ENCODE peak calls at places on chromosomes 2 and 18, in eight cellular contexts. G is T-helper 1 cell; B is mesendoderm; W is stimulated activated CD8-positive, alpha-beta memory T cell treated with anti-CD3 and anti-CD28 coated beads, Interleukin-7, amount 100 ng/mL, for 4 hours; K is transverse colon; S is NCI-H1694; U is lower lobe of right lung; P is NCI-H1436. I is an unnamed sample.

GRCh38 chr2:120985174-120985996 is 249.7 kb downstream of the GLI2 start:
- DNase-seq in G (no peak), B (no peak), W (no peak), K (no peak), S (no peak), U (no peak), P (no peak), I (no peak)

GRCh38 chr2:167331636-167332232 is 443.5 kb downstream of the XIRP2 start:
- DNase-seq in G (no peak), B (peak; percentile 96), W (no peak), K (peak; percentile 22), S (no peak), U (no peak), P (no peak), I (no peak)

GRCh38 chr2:54183281-54183680 is 67.9 kb downstream of the ACYP2 start:
- DNase-seq in G (no peak), B (no peak), W (no peak), K (no peak), S (no peak), U (no peak), P (no peak), I (no peak)

GRCh38 chr2:37851428-37851827 is 73.7 kb upstream of the RMDN2 start:
- DNase-seq in G (no peak), B (peak; percentile 38), W (no peak), K (no peak), S (no peak), U (no peak), P (no peak), I (no peak)

GRCh38 chr2:200747668-200748618 is 63.8 kb upstream of the BZW1 start:
- DNase-seq in G (no peak), B (no peak), W (no peak), K (no peak), S (no peak), U (no peak), P (no peak), I (no peak)

GRCh38 chr2:43906448-43907122 is 67.8 kb downstream of the ABCG8 start:
- DNase-seq in G (no peak), B (no peak), W (no peak), K (no peak), S (no peak), U (no peak), P (no peak), I (no peak)

GRCh38 chr2:238286551-238286950 is 1.9 kb downstream of the PER2 start:
- DNase-seq in G (no peak), B (no peak), W (no peak), K (peak; percentile 67), S (peak; percentile 65), U (peak; percentile 74), P (no peak), I (peak; percentile 61)

GRCh38 chr2:182933629-182934028 is 67.2 kb upstream of the FRZB start:
- DNase-seq in G (no peak), B (no peak), W (no peak), K (no peak), S (no peak), U (no peak), P (no peak), I (no peak)

GRCh38 chr2:56713161-56713676 is 529.4 kb downstream of the CCDC85A start:
- DNase-seq in G (no peak), B (peak; percentile 2), W (no peak), K (no peak), S (no peak), U (no peak), P (no peak), I (no peak)

GRCh38 chr2:70553334-70553583 is 367 bp downstream of the TGFA start:
- DNase-seq in G (peak; percentile 16), B (peak; percentile 63), W (no peak), K (peak; percentile 62), S (no peak), U (no peak), P (no peak), I (no peak)

GRCh38 chr2:43005211-43005974 is 213.0 kb upstream of the HAAO start:
- DNase-seq in G (no peak), B (no peak), W (no peak), K (peak; percentile 85), S (no peak), U (no peak), P (no peak), I (no peak)

GRCh38 chr2:212770240-212770639 is 231.6 kb upstream of the ERBB4 start:
- DNase-seq in G (no peak), B (peak; percentile 2), W (no peak), K (no peak), S (no peak), U (no peak), P (no peak), I (no peak)

GRCh38 chr2:85843543-85843942 is 45.2 kb downstream of the ST3GAL5 start:
- DNase-seq in G (no peak), B (peak; percentile 42), W (no peak), K (no peak), S (no peak), U (no peak), P (no peak), I (no peak)

GRCh38 chr18:46010676-46011075 is 43.5 kb upstream of the EPG5 start:
- DNase-seq in G (no peak), B (no peak), W (no peak), K (no peak), S (no peak), U (no peak), P (no peak), I (no peak)

GRCh38 chr2:48221846-48222516 is 308.0 kb upstream of the STON1 start:
- DNase-seq in G (no peak), B (no peak), W (no peak), K (no peak), S (no peak), U (no peak), P (no peak), I (no peak)

GRCh38 chr2:24489942-24490673 is 946 bp upstream of the NCOA1 start:
- DNase-seq in G (no peak), B (peak; percentile 80), W (no peak), K (peak; percentile 53), S (no peak), U (no peak), P (no peak), I (no peak)

GRCh38 chr2:63189026-63189425 is 138.4 kb downstream of the OTX1 start:
- DNase-seq in G (no peak), B (peak; percentile 74), W (no peak), K (peak; percentile 8), S (no peak), U (no peak), P (no peak), I (no peak)

GRCh38 chr2:33069894-33070651 is 123.3 kb downstream of the LTBP1 start:
- DNase-seq in G (no peak), B (peak; percentile 84), W (peak; percentile 5), K (no peak), S (no peak), U (no peak), P (no peak), I (no peak)

GRCh38 chr2:128786800-128787478 is 468.3 kb upstream of the HS6ST1 start:
- DNase-seq in G (no peak), B (peak; percentile 96), W (no peak), K (no peak), S (no peak), U (no peak), P (no peak), I (no peak)

GRCh38 chr2:19120941-19121750 is 237.3 kb downstream of the OSR1 start:
- DNase-seq in G (no peak), B (no peak), W (no peak), K (no peak), S (no peak), U (no peak), P (no peak), I (no peak)

GRCh38 chr2:19357383-19358241 is 811 bp downstream of the OSR1 start:
- DNase-seq in G (no peak), B (peak; percentile 27), W (no peak), K (peak; percentile 42), S (no peak), U (no peak), P (no peak), I (no peak)

GRCh38 chr2:23418490-23418911 is 33.5 kb downstream of the KLHL29 start:
- DNase-seq in G (no peak), B (no peak), W (no peak), K (no peak), S (no peak), U (no peak), P (no peak), I (no peak)

GRCh38 chr2:96427917-96428316 is 77.2 kb downstream of the NEURL3 start:
- DNase-seq in G (no peak), B (peak; percentile 57), W (no peak), K (no peak), S (no peak), U (no peak), P (no peak), I (no peak)

GRCh38 chr2:234130734-234131133 is 80.2 kb downstream of the SPP2 start:
- DNase-seq in G (no peak), B (no peak), W (no peak), K (no peak), S (no peak), U (no peak), P (no peak), I (no peak)

GRCh38 chr2:159267926-159268325 is 18.6 kb downstream of the WDSUB1 start:
- DNase-seq in G (no peak), B (no peak), W (no peak), K (no peak), S (no peak), U (no peak), P (no peak), I (no peak)

GRCh38 chr2:193251909-193252308 is 1057.2 kb upstream of the TMEFF2 start:
- DNase-seq in G (no peak), B (no peak), W (no peak), K (no peak), S (no peak), U (no peak), P (no peak), I (no peak)

GRCh38 chr2:78541451-78542267 is 483.8 kb upstream of the REG3G start:
- DNase-seq in G (no peak), B (no peak), W (no peak), K (no peak), S (peak; percentile 1), U (no peak), P (peak; percentile 98), I (no peak)

GRCh38 chr2:65549262-65550036 is 117.0 kb upstream of the SPRED2 start:
- DNase-seq in G (no peak), B (no peak), W (no peak), K (no peak), S (no peak), U (no peak), P (no peak), I (no peak)

GRCh38 chr18:9721893-9722515 is 13.9 kb downstream of the RAB31 start:
- DNase-seq in G (no peak), B (no peak), W (no peak), K (no peak), S (no peak), U (no peak), P (no peak), I (no peak)

GRCh38 chr18:48548404-48548771 is 9.6 kb downstream of the CTIF start:
- DNase-seq in G (no peak), B (no peak), W (no peak), K (no peak), S (no peak), U (no peak), P (no peak), I (no peak)

GRCh38 chr2:121052023-121052422 is 233.0 kb downstream of the TFCP2L1 start:
- DNase-seq in G (no peak), B (no peak), W (no peak), K (no peak), S (no peak), U (no peak), P (no peak), I (no peak)

GRCh38 chr18:34723143-34723542 is 13.0 kb downstream of the DTNA start:
- DNase-seq in G (no peak), B (no peak), W (no peak), K (no peak), S (no peak), U (no peak), P (no peak), I (no peak)

GRCh38 chr2:159168707-159169106 is 117.8 kb downstream of the WDSUB1 start:
- DNase-seq in G (no peak), B (peak; percentile 30), W (no peak), K (no peak), S (no peak), U (no peak), P (no peak), I (no peak)

GRCh38 chr2:238053195-238053776 is 7.5 kb upstream of the SCLY start:
- DNase-seq in G (no peak), B (no peak), W (no peak), K (no peak), S (no peak), U (no peak), P (no peak), I (no peak)

I was measured in DMS 273 treated with DMSO at 0.1 percent for 48 hours.